ENCODE peak calls at places on chromosomes 13 and 19, in seven cellular contexts. I is A673, Q is tibial artery, G is HepG2, O is neural progenitor cell, D is breast epithelium, U is ovary. B is an unnamed sample. For H3K4me1, the result is how much of the 10 kb centered on the place peaks cover.

GRCh38 chr13:100872761-100873160 is 198.2 kb upstream of the TMTC4 start:
- DNase-seq in I (no peak), Q (no peak), G (no peak), O (no peak), D (no peak), U (no peak), B (no peak)

GRCh38 chr13:29270536-29271045 is 324.9 kb downstream of the SLC7A1 start:
- DNase-seq in I (no peak), Q (no peak), G (no peak), O (no peak), D (no peak), U (no peak), B (no peak)

GRCh38 chr19:37992761-37993160 is 85.8 kb downstream of the SIPA1L3 start:
- DNase-seq in I (no peak), Q (no peak), G (no peak), O (no peak), D (no peak), U (no peak), B (no peak)

GRCh38 chr19:16262618-16263017 is 62.0 kb upstream of the KLF2 start:
- DNase-seq in I (no peak), Q (no peak), G (peak), O (no peak), D (no peak), U (no peak), B (no peak)

GRCh38 chr19:6138066-6138465 is 2.6 kb downstream of the ACSBG2 start:
- DNase-seq in I (no peak), Q (no peak), G (no peak), O (no peak), D (no peak), U (no peak), B (no peak)

GRCh38 chr19:38733493-38734175 is 10.6 kb downstream of the CAPN12 start:
- DNase-seq in I (no peak), Q (peak), G (no peak), O (no peak), D (no peak), U (no peak), B (peak)

GRCh38 chr19:30450101-30450500 is 77.9 kb downstream of the ZNF536 start:
- DNase-seq in I (peak), Q (no peak), G (no peak), O (peak), D (no peak), U (peak), B (no peak)

GRCh38 chr13:49652691-49653305 is 24.5 kb downstream of the ARL11 start:
- DNase-seq in I (peak), Q (no peak), G (peak), O (peak), D (no peak), U (no peak), B (peak)

GRCh38 chr19:55355213-55355821 is 798 bp upstream of the COX6B2 start:
- DNase-seq in I (no peak), Q (no peak), G (no peak), O (peak), D (no peak), U (no peak), B (no peak)

GRCh38 chr13:59320021-59320420 is 843.7 kb downstream of the DIAPH3 start:
- DNase-seq in I (no peak), Q (no peak), G (no peak), O (no peak), D (no peak), U (no peak), B (no peak)

GRCh38 chr13:49649963-49650312 is 21.6 kb downstream of the ARL11 start:
- DNase-seq in I (no peak), Q (no peak), G (no peak), O (no peak), D (no peak), U (no peak), B (no peak)

GRCh38 chr13:85586422-85586831 is 212.8 kb downstream of the SLITRK6 start:
- DNase-seq in I (no peak), Q (no peak), G (no peak), O (no peak), D (no peak), U (no peak), B (no peak)

GRCh38 chr13:97982286-97982685 is 28.8 kb downstream of the IPO5 start:
- DNase-seq in I (no peak), Q (no peak), G (no peak), O (no peak), D (no peak), U (no peak), B (no peak)

DNA sequence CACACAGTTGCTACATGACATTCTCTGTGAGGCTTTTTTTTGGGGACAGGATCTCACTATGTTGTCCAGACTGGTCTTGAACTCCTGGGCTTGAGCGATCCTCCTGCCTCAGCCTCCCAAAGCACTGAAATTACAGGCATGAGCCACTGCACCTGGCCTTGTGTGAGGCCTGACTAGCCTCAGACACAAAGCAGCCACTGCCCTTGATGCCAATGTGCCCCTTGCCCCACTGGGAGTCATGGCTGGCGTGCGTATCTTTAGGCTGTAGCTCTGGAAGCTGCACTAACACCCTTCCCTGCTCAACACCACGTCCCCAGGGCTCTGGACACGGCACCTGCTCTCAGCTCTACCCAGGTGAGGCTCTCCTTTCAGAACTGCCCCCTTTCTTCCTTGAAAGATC is 14.5 kb upstream of the KPTN start:
- DNase-seq in I (no peak), Q (no peak), G (no peak), O (no peak), D (no peak), U (no peak), B (no peak)
- H3K4me1 ChIP-seq in I (under half), Q (under half), G (under half), O (under half), D (under half), U (under half), B (under half)

GRCh38 chr19:4711211-4711610 is 12.4 kb downstream of the DPP9 start:
- DNase-seq in I (no peak), Q (no peak), G (no peak), O (no peak), D (no peak), U (no peak), B (no peak)
- H3K4me1 ChIP-seq in I (under half), Q (under half), G (under half), O (under half), D (under half), U (under half), B (under half)

GRCh38 chr19:13095934-13096890 is 6.4 kb downstream of the LYL1 start:
- DNase-seq in I (no peak), Q (no peak), G (peak), O (peak), D (no peak), U (peak), B (peak)

GRCh38 chr19:13095393-13095784 is 7.3 kb downstream of the LYL1 start:
- DNase-seq in I (no peak), Q (no peak), G (no peak), O (peak), D (no peak), U (no peak), B (peak)

GRCh38 chr19:13093407-13094284 is 9.0 kb downstream of the LYL1 start:
- DNase-seq in I (peak), Q (peak), G (peak), O (peak), D (peak), U (peak), B (peak)

GRCh38 chr19:13094285-13094595 is 8.4 kb downstream of the LYL1 start:
- DNase-seq in I (no peak), Q (no peak), G (no peak), O (no peak), D (no peak), U (no peak), B (no peak)

GRCh38 chr19:13094771-13095392 is 7.8 kb downstream of the LYL1 start:
- DNase-seq in I (peak), Q (no peak), G (no peak), O (peak), D (no peak), U (no peak), B (peak)
- H3K4me1 ChIP-seq in I (under half), Q (under half), G (under half), O (under half), D (under half), U (under half), B (half or more)

GRCh38 chr13:39415003-39415402 is 188.0 kb downstream of the LHFPL6 start:
- DNase-seq in I (no peak), Q (no peak), G (peak), O (no peak), D (no peak), U (peak), B (no peak)
- H3K4me1 ChIP-seq in I (half or more), Q (under half), G (under half), O (under half), D (under half), U (under half), B (under half)

B was measured in OCI-LY7.